ENCODE peak calls at places on chromosomes 7 and 10, in nine cellular contexts. U is AG04450, E is astrocyte of the spinal cord, P is ovary, D is H9, L is kidney, A is cardiac muscle cell, J is kidney epithelial cell, Z is endodermal cell. B is an unnamed sample.

GRCh38 chr7:135673360-135673706 is 11.0 kb downstream of the STMP1 start:
- DNase-seq in A (no peak), P (no peak), Z (no peak), U (no peak), J (no peak), D (no peak), E (peak; percentile 69), L (no peak), B (no peak)

GRCh38 chr7:128056901-128057300 is 25.7 kb upstream of the LRRC4 start:
- DNase-seq in L (no peak), A (no peak), D (no peak), U (peak; percentile 54), E (peak; percentile 82), J (no peak), Z (no peak), P (no peak), B (no peak)

GRCh38 chr10:48946891-48947500 is 7.4 kb upstream of the LRRC18 start:
- DNase-seq in A (no peak), U (no peak), L (no peak), J (no peak), P (no peak), E (peak; percentile 34), Z (no peak), D (no peak), B (no peak)

GRCh38 chr7:151800861-151801260 is 76.1 kb downstream of the PRKAG2 start:
- DNase-seq in D (no peak), Z (no peak), A (no peak), P (no peak), E (no peak), L (peak; percentile 13), U (no peak), J (no peak), B (no peak)

GRCh38 chr10:54131833-54132232 is 669.2 kb downstream of the PCDH15 start:
- DNase-seq in D (no peak), Z (no peak), U (no peak), P (no peak), J (no peak), L (no peak), A (no peak), E (no peak), B (no peak)

GRCh38 chr7:144818516-144818915 is 17.3 kb downstream of the TPK1 start:
- DNase-seq in L (no peak), J (no peak), A (no peak), D (no peak), E (peak; percentile 24), U (no peak), P (no peak), Z (no peak), B (no peak)

GRCh38 chr10:131652416-131652815 is 248.4 kb upstream of the PPP2R2D start:
- DNase-seq in U (no peak), P (no peak), L (peak; percentile 58), J (no peak), E (no peak), D (no peak), Z (no peak), A (no peak), B (peak; percentile 36)

GRCh38 chr10:101221479-101222246 is 7.6 kb downstream of the LBX1 start:
- DNase-seq in D (no peak), A (no peak), P (no peak), Z (peak; percentile 44), U (no peak), J (no peak), L (no peak), E (no peak), B (no peak)

GRCh38 chr7:138546064-138546619 is 86.1 kb downstream of the TRIM24 start:
- DNase-seq in L (no peak), A (no peak), U (no peak), J (no peak), D (no peak), P (no peak), Z (no peak), E (no peak), B (no peak)

GRCh38 chr10:79101560-79101971 is 32.8 kb downstream of the ZMIZ1 start:
- DNase-seq in A (no peak), Z (no peak), P (peak; percentile 52), U (no peak), D (no peak), E (no peak), L (no peak), J (no peak), B (no peak)

GRCh38 chr7:139081584-139081983 is 27.9 kb downstream of the ZC3HAV1 start:
- DNase-seq in J (no peak), Z (no peak), E (no peak), P (no peak), A (no peak), D (no peak), L (no peak), U (no peak), B (no peak)

GRCh38 chr10:52779541-52780390 is 7.2 kb upstream of the MBL2 start:
- DNase-seq in J (no peak), P (no peak), U (peak; percentile 15), A (peak; percentile 80), E (peak; percentile 56), D (peak; percentile 86), Z (peak; percentile 97), L (no peak), B (no peak)

DNA sequence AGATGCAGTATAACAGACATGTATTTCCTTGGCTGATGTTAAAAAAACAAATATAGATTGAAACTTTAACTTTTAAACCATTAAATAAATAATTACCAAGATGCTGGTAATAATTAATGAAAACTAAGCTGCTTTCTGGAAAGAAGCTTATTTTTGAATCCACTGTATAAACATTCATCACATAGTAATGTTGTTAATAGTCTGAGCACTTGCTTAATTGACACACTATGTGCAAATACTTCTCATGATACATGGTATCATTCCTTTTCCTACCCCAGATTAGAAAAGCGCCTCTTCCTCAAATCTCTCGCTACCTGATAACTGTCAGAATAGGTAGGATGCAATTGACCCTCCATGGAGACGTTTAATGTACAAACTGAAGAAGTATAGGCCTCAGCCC is 15.0 kb upstream of the COL28A1 start:
- DNase-seq in A (no peak), E (no peak), U (no peak), P (no peak), Z (no peak), J (no peak), D (no peak), L (no peak), B (no peak)
- TF ChIP-seq CTCF in A (no peak), E (no peak), U (no peak), P (no peak), Z (no peak), J (no peak), D (no peak), L (no peak), B (no peak)

GRCh38 chr10:67884842-67885680 is 605 bp downstream of the SIRT1 start:
- DNase-seq in E (peak; percentile 81), U (peak; percentile 11), P (peak; percentile 63), D (peak; percentile 75), Z (peak; percentile 88), J (no peak), A (peak; percentile 89), L (peak; percentile 96), B (peak; percentile 88)
- TF ChIP-seq CTCF in E (no peak), U (no peak), P (no peak), D (no peak), Z (no peak), J (no peak), A (no peak), L (peak; percentile 4), B (no peak)

GRCh38 chr7:142153400-142153799 is 41.9 kb downstream of the MGAM2 start:
- DNase-seq in Z (peak; percentile 49), P (no peak), A (peak; percentile 25), U (no peak), J (no peak), E (no peak), D (no peak), L (no peak), B (no peak)
- TF ChIP-seq CTCF in Z (peak; percentile 71), P (no peak), A (no peak), U (no peak), J (peak; percentile 54), E (peak; percentile 49), D (peak; percentile 52), L (peak; percentile 15), B (no peak)

GRCh38 chr7:148987751-148988512 is 40.4 kb downstream of the PDIA4 start:
- DNase-seq in U (no peak), L (peak; percentile 16), A (peak; percentile 56), E (no peak), P (no peak), J (no peak), Z (peak; percentile 73), D (no peak), B (no peak)

GRCh38 chr7:148986737-148987009 is 41.6 kb downstream of the PDIA4 start:
- DNase-seq in Z (no peak), E (no peak), A (no peak), D (no peak), P (no peak), L (no peak), J (no peak), U (no peak), B (no peak)

GRCh38 chr7:148991536-148991935 is 36.8 kb downstream of the PDIA4 start:
- DNase-seq in D (no peak), E (no peak), A (no peak), U (no peak), L (no peak), J (no peak), Z (no peak), P (no peak), B (no peak)

GRCh38 chr7:148983220-148984146 is 44.8 kb downstream of the PDIA4 start:
- DNase-seq in Z (peak; percentile 93), A (peak; percentile 90), D (peak; percentile 92), E (peak; percentile 88), L (peak; percentile 79), J (no peak), P (peak; percentile 58), U (peak; percentile 62), B (no peak)

GRCh38 chr7:148987010-148987750 is 41.1 kb downstream of the PDIA4 start:
- DNase-seq in D (peak; percentile 95), P (peak; percentile 77), A (peak; percentile 94), L (peak; percentile 91), Z (peak; percentile 96), E (peak; percentile 92), J (peak; percentile 74), U (peak; percentile 72), B (peak; percentile 90)
- TF ChIP-seq CTCF in D (no peak), P (no peak), A (no peak), L (no peak), Z (no peak), E (no peak), J (no peak), U (no peak), B (no peak)

B was measured in suprapubic skin.